ENCODE peak calls at places on chromosome 12, in four cellular contexts. W, L, H and T are unnamed samples.

GRCh38 chr12:132276720-132277373 is 52.5 kb downstream of the GALNT9 start:
- DNase-seq in W (no peak), L (no peak), H (no peak), T (no peak)

GRCh38 chr12:76449572-76449971 is 101.4 kb upstream of the BBS10 start:
- DNase-seq in W (no peak), L (no peak), H (no peak), T (no peak)

GRCh38 chr12:87779858-87780498 is 249.2 kb downstream of the C12orf50 start:
- DNase-seq in W (no peak), L (no peak), H (no peak), T (no peak)

GRCh38 chr12:27505124-27505523 is 18.9 kb upstream of the PPFIBP1 start:
- DNase-seq in W (no peak), L (no peak), H (no peak), T (no peak)

GRCh38 chr12:133234971-133235370 is 706 bp downstream of the ANHX start:
- DNase-seq in W (no peak), L (peak; percentile 2), H (no peak), T (no peak)

GRCh38 chr12:41531147-41531829 is 343.2 kb downstream of the PDZRN4 start:
- DNase-seq in W (peak; percentile 21), L (no peak), H (peak; percentile 51), T (no peak)

GRCh38 chr12:93868771-93869170 is 191.6 kb downstream of the CRADD start:
- DNase-seq in W (peak; percentile 66), L (no peak), H (no peak), T (no peak)

GRCh38 chr12:2451025-2451424 is 343.7 kb upstream of the FKBP4 start:
- DNase-seq in W (no peak), L (no peak), H (no peak), T (no peak)

GRCh38 chr12:57772429-57773322 is at the start of gene EEF1AKMT3:
- DNase-seq in W (peak; percentile 46), L (peak; percentile 70), H (peak; percentile 84), T (peak; percentile 62)

GRCh38 chr12:49147384-49147783 is 16.2 kb upstream of the TUBA1B start:
- DNase-seq in W (no peak), L (no peak), H (no peak), T (no peak)

GRCh38 chr12:125198647-125199046 is 133.4 kb downstream of the AACS start:
- DNase-seq in W (no peak), L (no peak), H (no peak), T (no peak)

GRCh38 chr12:119667577-119668314 is at the start of gene PRKAB1:
- DNase-seq in W (peak; percentile 84), L (peak; percentile 99), H (peak; percentile 98), T (peak; percentile 98)

GRCh38 chr12:12159988-12160387 is 89.2 kb downstream of the BCL2L14 start:
- DNase-seq in W (no peak), L (no peak), H (no peak), T (no peak)

GRCh38 chr12:56046027-56046780 is 4.5 kb downstream of the RPS26 start:
- DNase-seq in W (no peak), L (no peak), H (no peak), T (no peak)

GRCh38 chr12:110317921-110318320 is 36.9 kb downstream of the ATP2A2 start:
- DNase-seq in W (no peak), L (peak; percentile 13), H (no peak), T (no peak)
- H3K4me1 ChIP-seq in W (peaks cover 17% of the 10 kb centered on the region), L (no peaks in the 10 kb centered on the region), H (no peaks in the 10 kb centered on the region), T (peaks cover 5% of the 10 kb centered on the region)

DNA sequence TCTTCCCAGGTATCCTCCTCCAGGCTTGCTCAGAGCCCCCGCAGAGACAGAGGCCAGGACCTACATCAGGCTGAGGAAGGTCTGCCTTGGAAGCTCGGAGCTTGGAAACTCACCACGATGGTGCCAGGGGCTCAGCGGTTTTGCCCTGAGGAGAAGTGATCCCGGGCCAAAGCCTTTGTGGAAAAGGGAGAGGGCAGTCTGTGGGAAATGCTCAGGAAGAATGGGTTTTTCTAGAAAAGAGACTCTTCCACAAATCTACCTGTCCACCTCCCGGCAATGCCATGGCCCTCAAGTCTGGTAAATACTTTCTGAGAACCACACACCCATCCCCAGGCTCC is 8.0 kb downstream of the KRT2 start:
- DNase-seq in W (no peak), L (no peak), H (no peak), T (no peak)
- H3K4me3 ChIP-seq in W (no peak overlapping the region), L (no peak overlapping the region), H (no peak overlapping the region), T (no peak overlapping the region)

GRCh38 chr12:54287316-54288157 is 7.0 kb downstream of the HNRNPA1 start:
- DNase-seq in W (no peak), L (no peak), H (no peak), T (peak; percentile 39)

GRCh38 chr12:54280401-54281260 is at the start of gene HNRNPA1:
- DNase-seq in W (peak; percentile 97), L (peak; percentile 99), H (peak; percentile 94), T (peak; percentile 100)

GRCh38 chr12:54285150-54286041 is 4.9 kb downstream of the HNRNPA1 start:
- DNase-seq in W (no peak), L (no peak), H (no peak), T (no peak)

GRCh38 chr12:54282949-54283593 is 2.5 kb downstream of the HNRNPA1 start:
- DNase-seq in W (no peak), L (no peak), H (no peak), T (no peak)

DNA sequence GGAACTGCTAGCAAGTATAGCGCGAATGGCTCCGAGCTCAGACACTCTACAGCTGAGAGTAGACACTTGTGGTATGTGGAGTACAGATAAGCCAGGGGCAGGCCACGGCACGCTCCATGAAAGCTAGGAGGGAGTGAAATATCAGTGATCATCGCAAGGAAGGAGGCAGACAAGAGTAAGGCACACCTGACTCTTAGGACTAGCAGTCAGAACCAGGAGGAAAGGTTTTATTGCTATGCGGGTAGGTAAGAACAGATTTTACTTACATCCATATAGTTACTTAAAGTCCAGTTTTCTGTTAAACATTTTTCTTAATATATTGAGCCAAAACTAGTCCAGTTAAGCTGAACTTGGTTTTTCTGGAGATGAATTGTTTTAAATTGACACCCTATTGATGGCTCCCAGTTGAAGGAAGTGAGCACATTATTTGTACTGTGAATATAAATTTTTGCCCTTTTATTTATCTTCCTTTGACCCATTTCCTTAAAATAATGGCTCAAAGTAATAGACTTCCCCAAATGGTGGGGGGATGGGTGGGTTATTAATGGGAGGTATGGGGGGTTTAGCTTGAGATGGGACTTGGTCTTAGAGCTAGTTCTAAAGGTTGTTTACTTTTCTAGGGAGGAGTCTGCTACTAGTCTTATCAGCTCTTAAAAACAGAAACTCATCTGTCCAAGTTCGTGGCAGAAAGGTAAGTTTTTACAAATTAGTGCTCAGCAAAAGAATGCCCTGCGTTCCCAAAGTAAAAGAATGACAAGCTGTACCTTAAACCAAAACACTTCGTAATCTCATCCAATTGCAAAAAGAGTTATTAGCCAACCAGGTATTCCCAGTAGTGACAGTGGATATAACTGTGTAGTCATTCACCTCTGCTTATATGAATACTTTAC is 5.8 kb downstream of the HNRNPA1 start:
- DNase-seq in W (no peak), L (peak; percentile 50), H (no peak), T (peak; percentile 35)
- H3K4me1 ChIP-seq in W (peaks cover 21% of the 10 kb centered on the region), L (peaks cover 35% of the 10 kb centered on the region), H (peaks cover 63% of the 10 kb centered on the region), T (peaks cover 5% of the 10 kb centered on the region)

DNA sequence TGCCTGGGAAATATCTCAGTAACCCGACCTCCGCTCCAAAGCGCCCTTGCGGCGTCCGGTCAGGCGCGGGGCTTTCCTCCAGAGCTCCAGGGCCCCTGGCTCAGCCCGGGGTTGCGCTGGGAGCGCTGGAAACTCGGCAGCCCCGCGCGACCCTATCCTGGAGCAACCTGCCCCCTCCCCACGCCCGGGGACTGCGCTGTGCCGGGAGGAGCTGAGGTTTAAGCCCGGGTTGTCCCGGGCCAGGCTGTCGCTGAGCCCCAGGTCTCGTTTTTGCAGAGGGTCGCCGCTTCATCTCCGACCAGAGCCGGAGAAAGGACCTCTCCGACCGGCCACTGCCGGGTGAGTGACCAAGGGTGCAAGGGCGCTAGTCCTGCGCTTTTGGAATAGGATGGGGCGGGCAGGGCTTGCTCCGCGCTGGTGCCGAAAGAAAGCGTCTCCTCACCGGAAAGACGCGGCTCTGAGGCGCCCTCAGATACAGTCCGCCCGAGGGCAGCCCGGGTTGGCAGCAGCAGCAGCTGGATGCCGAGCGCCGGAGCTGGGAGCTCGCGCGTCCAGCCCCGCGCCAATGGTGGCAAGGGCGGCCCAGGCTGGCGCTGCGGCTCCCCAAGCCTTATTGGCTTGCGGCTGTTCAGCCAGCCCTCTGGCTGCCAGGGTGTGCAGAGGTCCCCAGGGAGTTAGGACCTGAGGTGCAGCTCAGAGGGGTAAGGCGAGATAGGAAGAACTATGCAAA is 1.5 kb downstream of the SPX start:
- DNase-seq in W (no peak), L (peak; percentile 73), H (peak; percentile 54), T (peak; percentile 5)
- H3K4me3 ChIP-seq in W (peak overlapping the region; percentile 54), L (peak overlapping the region; percentile 90), H (no peak overlapping the region), T (peak overlapping the region; percentile 32)

DNA sequence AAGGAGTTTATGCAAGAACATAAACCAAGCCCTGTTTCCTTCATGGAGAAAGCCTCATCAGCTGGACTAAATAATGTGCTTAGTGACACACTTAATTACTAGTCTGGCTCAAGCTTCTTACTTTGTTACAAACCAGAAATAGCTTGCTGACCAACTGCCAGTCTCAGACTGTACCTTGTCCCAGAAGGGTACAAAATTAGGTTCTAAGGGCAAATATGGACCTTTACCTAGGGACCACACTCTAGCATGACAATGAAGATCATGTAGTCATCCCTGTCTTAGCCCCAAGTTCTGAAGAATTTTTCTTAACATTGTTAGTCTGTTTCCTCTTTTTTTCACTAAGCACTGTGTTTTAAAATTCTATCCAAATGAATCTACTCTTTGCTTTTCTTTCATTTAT is 2.2 kb downstream of the AMN1 start:
- DNase-seq in W (no peak), L (no peak), H (no peak), T (no peak)
- H3K4me1 ChIP-seq in W (peaks cover 5% of the 10 kb centered on the region), L (peaks cover 16% of the 10 kb centered on the region), H (peaks cover 3% of the 10 kb centered on the region), T (no peaks in the 10 kb centered on the region)

DNA sequence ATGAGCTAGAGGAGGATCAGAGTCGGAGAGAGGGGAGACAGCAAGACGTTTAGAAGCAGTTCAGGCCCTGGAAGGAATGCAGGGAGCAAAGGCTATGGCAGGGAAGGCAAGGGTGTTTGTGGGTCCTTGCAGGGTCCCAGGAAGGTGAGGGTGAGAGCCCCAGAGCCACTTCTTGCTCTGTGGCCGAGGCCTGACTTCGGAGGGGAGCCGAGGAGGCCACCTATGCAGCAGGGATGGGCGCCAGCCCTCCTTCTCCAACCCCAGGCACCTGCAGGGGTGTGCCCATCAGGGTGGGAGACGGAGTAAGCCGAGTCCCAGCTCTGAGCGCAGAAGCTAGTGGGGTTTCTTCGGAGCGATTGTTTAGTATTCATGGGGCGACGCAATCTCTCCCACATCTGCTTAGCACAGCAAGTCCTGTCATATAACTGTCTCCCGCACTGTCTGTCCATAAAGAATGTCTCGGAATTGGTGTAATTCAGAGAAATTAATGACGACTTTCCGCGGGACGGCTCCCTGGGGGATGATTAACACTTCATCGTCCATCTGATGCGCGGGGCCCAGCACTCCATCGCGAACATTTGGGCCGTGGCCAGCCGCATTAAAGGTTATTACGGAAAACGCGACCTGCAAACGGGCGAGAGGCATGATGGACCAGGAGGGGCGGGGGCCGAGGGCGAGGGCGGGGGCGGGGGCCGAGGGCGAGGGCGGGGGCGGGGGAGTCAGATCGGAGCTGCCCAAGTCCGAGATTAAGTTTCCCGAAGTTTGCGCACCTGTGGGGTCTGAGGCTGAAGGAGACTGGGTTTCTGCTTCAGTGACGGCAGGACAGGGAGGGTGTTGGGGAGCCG is 12.3 kb upstream of the CALCOCO1 start:
- DNase-seq in W (no peak), L (no peak), H (no peak), T (no peak)
- H3K4me3 ChIP-seq in W (no peak overlapping the region), L (no peak overlapping the region), H (no peak overlapping the region), T (no peak overlapping the region)